ENCODE peak calls at places on chromosome 15, in five cellular contexts. W is GM06990, J is A673, D is mammary epithelial cell, F is RWPE2. K is an unnamed sample.
A peak's percentile ranks its signal among the peaks of the same experiment; 100 is the strongest.

GRCh38 chr15:67180035-67180434 is 74.4 kb downstream of the AAGAB start:
- DNase-seq in W (no peak), J (no peak), D (no peak), F (no peak), K (no peak)

GRCh38 chr15:80140909-80141308 is 11.9 kb upstream of the FAH start:
- DNase-seq in W (no peak), J (no peak), D (no peak), F (no peak), K (no peak)

GRCh38 chr15:43212951-43213350 is 7.9 kb downstream of the EPB42 start:
- DNase-seq in W (no peak), J (no peak), D (no peak), F (no peak), K (no peak)

GRCh38 chr15:51768018-51768417 is 16.6 kb downstream of the TMOD2 start:
- DNase-seq in W (no peak), J (no peak), D (no peak), F (no peak), K (no peak)

GRCh38 chr15:75065851-75066509 is 42.6 kb downstream of the PPCDC start:
- DNase-seq in W (no peak), J (peak; percentile 36), D (no peak), F (no peak), K (no peak)

GRCh38 chr15:49303003-49303402 is 120.0 kb upstream of the FGF7 start:
- DNase-seq in W (no peak), J (no peak), D (no peak), F (no peak), K (no peak)

GRCh38 chr15:70521576-70522322 is 241.6 kb downstream of the UACA start:
- DNase-seq in W (no peak), J (no peak), D (no peak), F (peak; percentile 69), K (no peak)

GRCh38 chr15:56806147-56806536 is 72.8 kb upstream of the ZNF280D start:
- DNase-seq in W (peak; percentile 9), J (no peak), D (no peak), F (no peak), K (no peak)

GRCh38 chr15:53346583-53346982 is 412.9 kb downstream of the WDR72 start:
- DNase-seq in W (no peak), J (no peak), D (no peak), F (no peak), K (no peak)

GRCh38 chr15:47787875-47788274 is 70.6 kb downstream of the SEMA6D start:
- DNase-seq in W (no peak), J (no peak), D (no peak), F (no peak), K (no peak)

GRCh38 chr15:70466895-70467529 is 296.3 kb downstream of the UACA start:
- DNase-seq in W (peak; percentile 39), J (peak; percentile 73), D (peak; percentile 51), F (no peak), K (no peak)

GRCh38 chr15:84400820-84401219 is 165.2 kb downstream of the GOLGA6L4 start:
- DNase-seq in W (no peak), J (no peak), D (no peak), F (peak; percentile 29), K (no peak)

GRCh38 chr15:92071030-92071644 is 217.6 kb downstream of the SLCO3A1 start:
- DNase-seq in W (no peak), J (no peak), D (no peak), F (no peak), K (no peak)

GRCh38 chr15:57806003-57806402 is 99.5 kb downstream of the POLR2M start:
- DNase-seq in W (no peak), J (no peak), D (no peak), F (no peak), K (no peak)

GRCh38 chr15:55277116-55277564 is 12.5 kb downstream of the RAB27A start:
- DNase-seq in W (peak; percentile 60), J (no peak), D (no peak), F (no peak), K (no peak)

GRCh38 chr15:55827204-55827603 is 84.3 kb upstream of the PRTG start:
- DNase-seq in W (no peak), J (peak; percentile 14), D (peak; percentile 63), F (no peak), K (no peak)

GRCh38 chr15:34582461-34583357 is 742 bp downstream of the GOLGA8B start:
- DNase-seq in W (peak; percentile 65), J (no peak), D (peak; percentile 50), F (peak; percentile 75), K (no peak)

GRCh38 chr15:61917457-61917856 is 142.8 kb downstream of the VPS13C start:
- DNase-seq in W (no peak), J (no peak), D (no peak), F (no peak), K (no peak)

GRCh38 chr15:61530769-61531168 is 301.7 kb upstream of the RORA start:
- DNase-seq in W (no peak), J (peak; percentile 67), D (peak; percentile 3), F (no peak), K (no peak)

GRCh38 chr15:78909791-78910228 is 35.0 kb downstream of the CTSH start:
- DNase-seq in W (no peak), J (peak; percentile 61), D (peak; percentile 33), F (no peak), K (no peak)

GRCh38 chr15:31866248-31866647 is 164.1 kb upstream of the CHRNA7 start:
- DNase-seq in W (no peak), J (no peak), D (no peak), F (no peak), K (no peak)

GRCh38 chr15:97881568-97881967 is 78.9 kb upstream of the ARRDC4 start:
- DNase-seq in W (no peak), J (peak; percentile 12), D (no peak), F (no peak), K (no peak)

GRCh38 chr15:100001405-100001804 is 268.2 kb upstream of the LYSMD4 start:
- DNase-seq in W (no peak), J (no peak), D (no peak), F (no peak), K (no peak)

GRCh38 chr15:60627544-60627943 is 148.6 kb upstream of the ICE2 start:
- DNase-seq in W (no peak), J (no peak), D (no peak), F (no peak), K (no peak)

GRCh38 chr15:68536331-68537095 is 42.3 kb upstream of the CORO2B start:
- DNase-seq in W (no peak), J (no peak), D (peak; percentile 34), F (no peak), K (peak; percentile 58)

GRCh38 chr15:58440922-58441321 is 9.1 kb downstream of the LIPC start:
- DNase-seq in W (no peak), J (no peak), D (peak; percentile 66), F (no peak), K (no peak)

GRCh38 chr15:101532865-101533264 is 43.4 kb upstream of the PCSK6 start:
- DNase-seq in W (no peak), J (no peak), D (no peak), F (no peak), K (no peak)

GRCh38 chr15:28098360-28098765 is 752 bp downstream of the OCA2 start:
- DNase-seq in W (no peak), J (no peak), D (no peak), F (no peak), K (no peak)
- H3K27me3 ChIP-seq in W (peaks cover 5% of the 10 kb centered on the region), J (peaks cover 19% of the 10 kb centered on the region), D (peaks cover 36% of the 10 kb centered on the region), F (peaks cover 62% of the 10 kb centered on the region), K (peaks cover 80% of the 10 kb centered on the region)

GRCh38 chr15:63056843-63057242 is 14.3 kb downstream of the TPM1 start:
- DNase-seq in W (no peak), J (no peak), D (no peak), F (no peak), K (no peak)
- TF ChIP-seq CTCF in W (no peak), J (no peak), D (no peak), F (no peak), K (no peak)

GRCh38 chr15:45037936-45038335 is 14.9 kb downstream of the SORD start:
- DNase-seq in W (no peak), J (peak; percentile 90), D (no peak), F (no peak), K (no peak)
- H3K4me3 ChIP-seq in W (no peak overlapping the region), J (no peak overlapping the region), D (no peak overlapping the region), F (no peak overlapping the region), K (no peak overlapping the region)

GRCh38 chr15:88860212-88860611 is 35.1 kb downstream of the HAPLN3 start:
- DNase-seq in W (no peak), J (no peak), D (no peak), F (no peak), K (no peak)
- H3K27me3 ChIP-seq in W (peaks cover 2% of the 10 kb centered on the region), J (peaks cover 3% of the 10 kb centered on the region), D (peaks cover 3% of the 10 kb centered on the region), F (no peaks in the 10 kb centered on the region), K (no peaks in the 10 kb centered on the region)

GRCh38 chr15:96347181-96348111 is 16.9 kb downstream of the NR2F2 start:
- DNase-seq in W (no peak), J (peak; percentile 90), D (no peak), F (no peak), K (no peak)

GRCh38 chr15:96346409-96346808 is 15.9 kb downstream of the NR2F2 start:
- DNase-seq in W (no peak), J (no peak), D (no peak), F (no peak), K (no peak)

GRCh38 chr15:96344120-96344705 is 13.7 kb downstream of the NR2F2 start:
- DNase-seq in W (no peak), J (peak; percentile 8), D (no peak), F (no peak), K (no peak)

GRCh38 chr15:96344706-96345559 is 14.4 kb downstream of the NR2F2 start:
- DNase-seq in W (no peak), J (no peak), D (no peak), F (no peak), K (no peak)

DNA sequence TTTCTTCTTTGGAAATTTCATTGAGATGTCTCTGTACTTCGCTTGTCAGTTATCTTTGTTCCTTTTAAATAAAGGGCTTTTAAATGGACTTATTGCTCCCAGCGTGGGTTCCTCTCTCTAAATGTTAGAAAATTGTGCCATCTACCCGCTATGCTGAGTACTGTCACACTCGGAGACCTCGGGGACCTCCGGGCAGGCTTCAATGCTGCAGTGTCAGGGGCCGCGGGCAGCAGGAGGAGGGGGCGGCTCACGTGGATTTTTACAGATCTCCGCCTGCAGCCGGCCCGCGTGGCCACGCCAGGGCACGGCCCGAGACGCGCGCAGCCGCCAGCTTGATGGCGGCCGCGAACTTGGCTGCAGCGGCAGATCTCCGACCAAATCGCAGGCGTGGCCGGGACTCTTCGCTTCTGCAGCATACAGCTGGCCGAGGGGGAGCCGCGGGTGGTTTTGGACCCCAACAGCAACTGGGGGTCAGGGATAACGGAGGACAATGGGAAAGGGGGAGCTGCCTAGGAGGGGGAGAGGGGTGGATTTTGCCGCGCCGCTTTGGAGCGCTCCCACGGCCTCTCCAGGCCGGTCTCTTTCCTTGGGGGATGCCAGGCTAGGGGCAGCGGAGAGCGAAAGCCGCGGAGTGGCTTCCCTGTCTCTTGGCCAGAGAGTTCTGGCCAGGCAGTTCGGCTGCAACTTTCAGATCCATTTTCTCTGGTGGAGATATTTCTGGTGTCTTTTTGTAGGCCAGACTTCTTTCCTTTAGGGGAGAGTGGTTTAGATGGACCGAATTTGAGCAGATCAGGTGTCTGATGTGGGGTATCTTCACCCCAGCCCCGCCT is 15.3 kb downstream of the NR2F2 start:
- DNase-seq in W (no peak), J (peak; percentile 88), D (no peak), F (no peak), K (no peak)
- TF ChIP-seq CTCF in W (peak; percentile 53), J (peak; percentile 79), D (peak; percentile 48), F (peak; percentile 90), K (peak; percentile 41)